ENCODE peak calls at places on chromosomes 16 and 17, in five cellular contexts. One of them, this sample, is unnamed.
A peak's percentile ranks its signal among the peaks of the same experiment; 100 is the strongest.

GRCh38 chr16:56601325-56601724 is 7.1 kb upstream of the MT2A start:
- DNase-seq in HFF-Myc: no peak
- DNase-seq in cardiac muscle cell: no peak
- DNase-seq in nephron progenitor cell: no peak
- DNase-seq in GM13977: no peak
- DNase-seq in this sample: no peak

GRCh38 chr17:77795685-77796084 is 162.8 kb upstream of the TNRC6C start:
- DNase-seq in HFF-Myc: no peak
- DNase-seq in GM13977: no peak
- DNase-seq in nephron progenitor cell: no peak
- DNase-seq in cardiac muscle cell: no peak
- DNase-seq in this sample: no peak

GRCh38 chr16:49010396-49010795 is 271.2 kb downstream of the CBLN1 start:
- DNase-seq in nephron progenitor cell: no peak
- DNase-seq in cardiac muscle cell: no peak
- DNase-seq in HFF-Myc: no peak
- DNase-seq in GM13977: no peak
- DNase-seq in this sample: no peak

GRCh38 chr16:49649013-49649785 is 206.7 kb downstream of the ZNF423 start:
- DNase-seq in nephron progenitor cell: no peak
- DNase-seq in cardiac muscle cell: peak; percentile 78
- DNase-seq in GM13977: no peak
- DNase-seq in HFF-Myc: no peak
- DNase-seq in this sample: no peak

GRCh38 chr17:30244853-30245385 is 9.4 kb upstream of the SLC6A4 start:
- DNase-seq in cardiac muscle cell: no peak
- DNase-seq in nephron progenitor cell: no peak
- DNase-seq in GM13977: no peak
- DNase-seq in HFF-Myc: peak; percentile 33
- DNase-seq in this sample: no peak

GRCh38 chr17:82449136-82449882 is 1.2 kb downstream of the CYBC1 start:
- DNase-seq in HFF-Myc: no peak
- DNase-seq in cardiac muscle cell: no peak
- DNase-seq in GM13977: peak; percentile 82
- DNase-seq in nephron progenitor cell: no peak
- DNase-seq in this sample: peak; percentile 36

GRCh38 chr16:78444-79145 is 570 bp downstream of the MPG start:
- DNase-seq in cardiac muscle cell: peak; percentile 63
- DNase-seq in nephron progenitor cell: no peak
- DNase-seq in HFF-Myc: no peak
- DNase-seq in GM13977: peak; percentile 78
- DNase-seq in this sample: peak; percentile 38

GRCh38 chr16:58492735-58493134 is 7.2 kb upstream of the NDRG4 start:
- DNase-seq in nephron progenitor cell: no peak
- DNase-seq in GM13977: no peak
- DNase-seq in HFF-Myc: no peak
- DNase-seq in cardiac muscle cell: no peak
- DNase-seq in this sample: no peak

GRCh38 chr16:86510465-86511261 is at the start of gene FOXF1:
- DNase-seq in HFF-Myc: no peak
- DNase-seq in nephron progenitor cell: no peak
- DNase-seq in cardiac muscle cell: peak; percentile 61
- DNase-seq in GM13977: peak; percentile 66
- DNase-seq in this sample: no peak

GRCh38 chr16:63618896-63619295 is 1503.0 kb downstream of the CDH11 start:
- DNase-seq in cardiac muscle cell: no peak
- DNase-seq in HFF-Myc: no peak
- DNase-seq in GM13977: no peak
- DNase-seq in nephron progenitor cell: no peak
- DNase-seq in this sample: no peak

GRCh38 chr16:2234813-2235170 is 1.5 kb upstream of the DNASE1L2 start:
- DNase-seq in GM13977: no peak
- DNase-seq in HFF-Myc: no peak
- DNase-seq in nephron progenitor cell: no peak
- DNase-seq in cardiac muscle cell: no peak
- DNase-seq in this sample: no peak

GRCh38 chr16:4032768-4033167 is 83.5 kb downstream of the ADCY9 start:
- DNase-seq in HFF-Myc: no peak
- DNase-seq in GM13977: peak; percentile 34
- DNase-seq in nephron progenitor cell: no peak
- DNase-seq in cardiac muscle cell: peak; percentile 16
- DNase-seq in this sample: no peak

GRCh38 chr16:88487920-88488842 is 35.1 kb downstream of the ZFPM1 start:
- DNase-seq in cardiac muscle cell: no peak
- DNase-seq in nephron progenitor cell: no peak
- DNase-seq in HFF-Myc: no peak
- DNase-seq in GM13977: no peak
- DNase-seq in this sample: no peak
- TF ChIP-seq CTCF in cardiac muscle cell: no peak
- TF ChIP-seq CTCF in nephron progenitor cell: no peak
- TF ChIP-seq CTCF in HFF-Myc: no peak
- TF ChIP-seq CTCF in GM13977: no peak
- TF ChIP-seq CTCF in this sample: no peak

GRCh38 chr16:69286941-69287713 is 24.0 kb upstream of the VPS4A start:
- DNase-seq in cardiac muscle cell: peak; percentile 91
- DNase-seq in GM13977: peak; percentile 51
- DNase-seq in nephron progenitor cell: no peak
- DNase-seq in HFF-Myc: peak; percentile 58
- DNase-seq in this sample: peak; percentile 28
- TF ChIP-seq CTCF in cardiac muscle cell: peak; percentile 48
- TF ChIP-seq CTCF in GM13977: peak; percentile 39
- TF ChIP-seq CTCF in nephron progenitor cell: peak; percentile 65
- TF ChIP-seq CTCF in HFF-Myc: peak; percentile 36
- TF ChIP-seq CTCF in this sample: peak; percentile 87

GRCh38 chr17:50270430-50271172 is 3.7 kb upstream of the TMEM92 start:
- DNase-seq in HFF-Myc: no peak
- DNase-seq in GM13977: no peak
- DNase-seq in nephron progenitor cell: no peak
- DNase-seq in cardiac muscle cell: peak; percentile 88
- DNase-seq in this sample: no peak
- TF ChIP-seq CTCF in HFF-Myc: no peak
- TF ChIP-seq CTCF in GM13977: no peak
- TF ChIP-seq CTCF in nephron progenitor cell: no peak
- TF ChIP-seq CTCF in cardiac muscle cell: no peak
- TF ChIP-seq CTCF in this sample: peak; percentile 28

GRCh38 chr17:28368306-28368831 is 1.7 kb downstream of the VTN start:
- DNase-seq in cardiac muscle cell: no peak
- DNase-seq in GM13977: no peak
- DNase-seq in HFF-Myc: no peak
- DNase-seq in nephron progenitor cell: no peak
- DNase-seq in this sample: no peak
- TF ChIP-seq CTCF in cardiac muscle cell: no peak
- TF ChIP-seq CTCF in GM13977: no peak
- TF ChIP-seq CTCF in HFF-Myc: no peak
- TF ChIP-seq CTCF in nephron progenitor cell: no peak
- TF ChIP-seq CTCF in this sample: no peak